ENCODE peak calls at places on chromosomes 4 and X, in seven cellular contexts. Y is progenitor cell of endocrine pancreas, P is neural crest cell, B is fibroblast of lung, T is choroid plexus epithelial cell, K is endothelial cell, H is tibial nerve. U is an unnamed sample.

GRCh38 chr4:113080050-113080449 is 30.6 kb downstream of the ANK2 start:
- DNase-seq in K (no peak), H (no peak), Y (no peak), T (peak), P (no peak), B (peak), U (no peak)

GRCh38 chr4:109912706-109913621 is at the start of gene EGF:
- DNase-seq in P (no peak), H (no peak), T (peak), Y (no peak), K (no peak), B (peak), U (no peak)

GRCh38 chr4:124183231-124183630 is 529.3 kb downstream of the ANKRD50 start:
- DNase-seq in H (no peak), B (no peak), P (no peak), K (no peak), Y (no peak), T (no peak), U (no peak)

GRCh38 chr4:76947369-76947768 is 2.2 kb upstream of the SEPTIN11 start:
- DNase-seq in K (no peak), B (no peak), T (peak), H (no peak), P (no peak), Y (no peak), U (no peak)

GRCh38 chr4:145619639-145619996 is 433 bp downstream of the MMAA start:
- DNase-seq in Y (no peak), T (peak), K (peak), H (no peak), B (peak), P (no peak), U (no peak)

GRCh38 chrX:19214248-19214787 is 92.0 kb upstream of the ADGRG2 start:
- DNase-seq in B (no peak), T (no peak), Y (no peak), K (no peak), P (no peak), H (no peak), U (no peak)

GRCh38 chr4:109676886-109677285 is 26.4 kb downstream of the CASP6 start:
- DNase-seq in Y (no peak), H (no peak), P (no peak), B (no peak), K (no peak), T (peak), U (no peak)

GRCh38 chrX:15674514-15674898 is 9.9 kb upstream of the CLTRN start:
- DNase-seq in B (no peak), T (peak), P (peak), K (peak), H (peak), Y (no peak), U (peak)

GRCh38 chr4:80195441-80196139 is 1.7 kb upstream of the PRDM8 start:
- DNase-seq in B (no peak), Y (no peak), H (no peak), K (no peak), T (no peak), P (no peak), U (no peak)

GRCh38 chr4:186228514-186228894 is 1.2 kb downstream of the KLKB1 start:
- DNase-seq in P (no peak), Y (no peak), B (no peak), K (no peak), T (peak), H (no peak), U (no peak)

GRCh38 chr4:1393866-1394265 is 12.4 kb downstream of the NKX1-1 start:
- DNase-seq in Y (no peak), T (no peak), P (no peak), H (no peak), B (no peak), K (no peak), U (no peak)

GRCh38 chrX:115560978-115561604 is at the start of gene PLS3:
- DNase-seq in K (peak), T (peak), Y (peak), B (peak), H (peak), P (peak), U (peak)

GRCh38 chr4:86965019-86965976 is 30.5 kb downstream of the AFF1 start:
- DNase-seq in P (no peak), B (no peak), H (no peak), T (no peak), K (no peak), Y (no peak), U (peak)

GRCh38 chr4:38804654-38805295 is at the start of gene TLR1:
- DNase-seq in H (no peak), K (no peak), P (no peak), B (peak), T (peak), Y (no peak), U (no peak)

GRCh38 chr4:168708108-168708507 is 211.3 kb downstream of the PALLD start:
- DNase-seq in Y (no peak), B (peak), K (no peak), T (no peak), H (no peak), P (no peak), U (no peak)

DNA sequence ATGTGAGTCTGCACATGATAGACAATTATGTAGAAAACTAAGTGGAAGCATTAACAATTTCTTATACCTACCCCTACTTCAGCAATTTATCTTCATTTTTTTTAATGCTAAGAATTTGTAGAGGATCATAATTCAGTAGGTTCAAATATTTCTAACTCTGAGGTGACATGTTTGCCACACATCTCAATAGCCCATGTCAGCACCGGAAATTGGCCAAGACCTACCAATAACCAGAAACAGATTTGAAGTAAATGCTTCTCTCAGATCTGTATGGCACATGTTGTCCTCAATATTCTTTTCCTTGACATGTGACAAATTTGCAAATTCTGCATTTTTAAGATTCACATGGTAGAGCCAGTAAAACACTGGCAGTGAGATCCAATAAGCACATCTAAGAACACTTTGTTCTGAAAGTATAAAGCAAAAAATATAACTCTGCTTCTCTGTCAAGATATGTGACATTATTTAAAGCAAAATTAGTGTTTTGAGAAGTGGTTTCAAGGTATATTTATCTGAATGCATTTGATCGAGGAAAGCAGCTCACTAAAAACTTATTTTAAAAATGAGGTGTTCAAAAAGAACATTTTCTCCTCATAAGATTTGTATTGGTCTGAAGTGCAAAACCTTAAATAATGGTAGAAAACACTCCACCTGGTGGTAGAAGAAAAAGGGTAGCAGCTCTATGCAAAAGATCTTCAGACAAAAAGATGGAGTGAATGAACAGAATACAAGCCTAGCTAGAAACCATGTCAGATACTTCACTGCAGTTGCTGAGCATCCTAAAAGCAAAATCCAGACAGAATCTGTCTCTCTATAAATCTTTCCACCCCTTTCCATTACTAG is 513.9 kb upstream of the FAM241A start:
- DNase-seq in T (peak), Y (no peak), B (peak), K (no peak), H (no peak), P (no peak), U (no peak)
- TF ChIP-seq CTCF in T (peak), Y (peak), B (peak), K (peak), H (no peak), P (peak), U (peak)

GRCh38 chrX:35101901-35102300 is 159.3 kb downstream of the FAM47B start:
- DNase-seq in B (peak), P (no peak), T (no peak), H (no peak), Y (no peak), K (no peak), U (no peak)

GRCh38 chrX:35098419-35098818 is 155.8 kb downstream of the FAM47B start:
- DNase-seq in H (no peak), P (no peak), B (no peak), Y (no peak), T (peak), K (no peak), U (no peak)
- TF ChIP-seq CTCF in H (no peak), P (no peak), B (no peak), Y (no peak), T (peak), K (no peak), U (no peak)

GRCh38 chrX:92231391-92231790 is 452.2 kb downstream of the PCDH11X start:
- DNase-seq in P (no peak), B (no peak), K (no peak), H (no peak), Y (no peak), T (no peak), U (no peak)

GRCh38 chrX:92230628-92231027 is 451.5 kb downstream of the PCDH11X start:
- DNase-seq in B (no peak), K (no peak), Y (no peak), H (no peak), T (no peak), P (no peak), U (no peak)

DNA sequence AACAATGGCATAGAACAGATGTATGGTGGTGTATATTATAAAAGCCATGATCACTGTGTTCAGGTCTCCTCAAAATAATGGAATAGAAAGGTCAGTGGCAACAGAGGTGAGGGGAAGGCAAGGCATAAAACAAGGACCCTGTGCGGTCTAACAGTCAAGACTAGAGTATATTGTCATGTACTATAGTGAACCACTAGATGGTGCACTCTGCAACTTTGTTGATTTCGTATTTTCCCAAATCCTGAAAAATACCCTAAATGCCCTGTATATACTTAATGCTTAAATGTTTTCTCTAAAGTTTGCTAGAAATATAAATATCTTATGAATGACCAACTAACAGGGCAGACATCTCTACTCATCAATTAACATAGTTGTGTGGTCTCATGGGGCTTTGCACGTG is 453.0 kb downstream of the PCDH11X start:
- DNase-seq in Y (no peak), B (peak), P (peak), K (peak), H (no peak), T (no peak), U (no peak)
- TF ChIP-seq CTCF in Y (peak), B (peak), P (peak), K (peak), H (no peak), T (no peak), U (peak)

GRCh38 chr4:47945930-47946726 is 31.7 kb upstream of the NFXL1 start:
- DNase-seq in B (no peak), T (peak), H (no peak), P (no peak), K (no peak), Y (no peak), U (no peak)
- TF ChIP-seq CTCF in B (no peak), T (peak), H (no peak), P (no peak), K (peak), Y (peak), U (no peak)

DNA sequence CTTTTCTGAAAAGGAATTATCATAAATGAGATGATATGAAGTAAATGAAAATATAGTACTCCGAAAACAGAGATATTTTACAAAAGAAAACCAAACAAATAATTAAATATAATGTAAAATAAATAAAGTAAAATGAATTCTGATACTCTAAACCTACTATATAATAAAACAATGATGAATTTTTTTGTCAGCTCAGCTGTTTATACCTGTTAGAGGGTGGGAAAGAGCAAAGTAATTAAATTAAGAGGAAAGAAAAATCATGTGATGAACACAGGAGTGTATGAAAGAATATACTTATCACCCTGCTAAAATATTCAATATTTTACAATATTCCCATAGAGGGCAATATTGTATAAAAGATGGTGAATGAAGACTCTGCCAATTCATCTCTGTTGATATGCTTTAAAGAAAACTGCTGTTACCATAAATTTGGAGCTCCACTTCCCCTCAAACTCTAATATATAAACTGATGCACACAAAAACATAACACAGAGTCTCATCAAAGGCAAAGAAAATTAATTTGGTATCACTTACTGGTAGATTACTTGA is 6.5 kb upstream of the NDST4 start:
- DNase-seq in B (no peak), P (no peak), T (peak), Y (no peak), K (no peak), H (no peak), U (no peak)
- TF ChIP-seq CTCF in B (no peak), P (peak), T (no peak), Y (peak), K (no peak), H (peak), U (no peak)